ENCODE peak calls at places on chromosomes 3 and 15, in nine cellular contexts. L, B, X, J, I, M, Z, Y and V are unnamed samples.

GRCh38 chr3:122356402-122356801 is 26.6 kb downstream of the MIX23 start:
- DNase-seq in Y (no peak), I (peak; percentile 32), B (no peak), L (peak; percentile 33), Z (peak; percentile 90), M (no peak), J (no peak), X (no peak), V (peak; percentile 84)

GRCh38 chr3:179961081-179962078 is 75.4 kb downstream of the PEX5L start:
- DNase-seq in B (no peak), Y (no peak), I (no peak), J (no peak), L (no peak), M (no peak), X (no peak), Z (peak; percentile 26), V (no peak)

GRCh38 chr15:88790486-88790885 is 12.8 kb upstream of the ACAN start:
- DNase-seq in I (no peak), Y (peak; percentile 24), Z (no peak), J (no peak), B (no peak), X (no peak), M (no peak), L (no peak), V (no peak)

GRCh38 chr15:40136470-40136869 is 24.4 kb upstream of the BUB1B start:
- DNase-seq in L (no peak), I (no peak), B (no peak), X (no peak), J (no peak), Z (no peak), Y (no peak), M (no peak), V (no peak)

GRCh38 chr3:64354221-64354620 is 129.0 kb upstream of the PRICKLE2 start:
- DNase-seq in X (no peak), J (no peak), Z (no peak), I (no peak), Y (no peak), M (no peak), L (no peak), B (no peak), V (no peak)

GRCh38 chr15:90159213-90159612 is 41.9 kb upstream of the SEMA4B start:
- DNase-seq in M (no peak), Y (no peak), J (no peak), Z (no peak), L (no peak), X (no peak), B (no peak), I (no peak), V (peak; percentile 74)

GRCh38 chr3:16289144-16289889 is 24.3 kb downstream of the OXNAD1 start:
- DNase-seq in M (no peak), I (no peak), X (no peak), Y (no peak), L (no peak), Z (no peak), J (no peak), B (no peak), V (no peak)

GRCh38 chr3:78565712-78566111 is 1202.1 kb downstream of the ROBO1 start:
- DNase-seq in I (no peak), Y (no peak), L (no peak), Z (no peak), X (no peak), M (no peak), B (no peak), J (no peak), V (no peak)

GRCh38 chr3:189512039-189512438 is 119.2 kb upstream of the TP63 start:
- DNase-seq in L (no peak), B (no peak), I (no peak), X (no peak), J (no peak), M (no peak), Z (no peak), Y (no peak), V (no peak)

GRCh38 chr15:41284425-41285177 is 47.8 kb downstream of the OIP5 start:
- DNase-seq in X (no peak), Y (no peak), B (no peak), Z (peak; percentile 16), M (peak; percentile 6), I (peak; percentile 23), J (no peak), L (peak; percentile 39), V (peak; percentile 45)

GRCh38 chr3:139310474-139310933 is 33.3 kb upstream of the MRPS22 start:
- DNase-seq in I (no peak), J (no peak), Z (no peak), B (no peak), M (peak; percentile 33), L (no peak), X (no peak), Y (no peak), V (peak; percentile 67)